ENCODE peak calls at places on chromosomes 12 and 14, in five cellular contexts. T is AG09309, H is hepatocyte, E is HFFc6, O is GM06990. R is an unnamed sample.
A peak's percentile ranks its signal among the peaks of the same experiment; 100 is the strongest.

GRCh38 chr12:121371404-121371803 is 19.2 kb upstream of the ANAPC5 start:
- DNase-seq in T (no peak), O (no peak), E (no peak), H (no peak), R (no peak)

GRCh38 chr14:32513571-32514009 is 184.5 kb downstream of the AKAP6 start:
- DNase-seq in E (peak; percentile 20), O (no peak), H (no peak), T (no peak), R (no peak)

GRCh38 chr12:71195338-71195896 is 37.6 kb upstream of the TSPAN8 start:
- DNase-seq in E (no peak), H (peak; percentile 14), O (no peak), T (no peak), R (no peak)

GRCh38 chr12:88896958-88897357 is 316.7 kb upstream of the KITLG start:
- DNase-seq in T (no peak), E (peak; percentile 46), H (no peak), O (no peak), R (no peak)

GRCh38 chr12:1171657-1172056 is 180.6 kb downstream of the ERC1 start:
- DNase-seq in H (no peak), O (no peak), T (no peak), E (no peak), R (no peak)

GRCh38 chr12:2231011-2231595 is 178.3 kb downstream of the CACNA1C start:
- DNase-seq in T (no peak), O (no peak), E (no peak), H (no peak), R (no peak)

GRCh38 chr14:104865069-104865630 is at the start of gene CEP170B:
- DNase-seq in E (no peak), T (no peak), H (peak; percentile 88), O (peak; percentile 22), R (peak; percentile 74)

GRCh38 chr12:98532687-98533304 is 17.4 kb downstream of the TMPO start:
- DNase-seq in O (no peak), E (peak; percentile 71), H (peak; percentile 49), T (no peak), R (no peak)

GRCh38 chr12:52200086-52200782 is 8.4 kb upstream of the KRT80 start:
- DNase-seq in O (no peak), H (no peak), E (no peak), T (no peak), R (no peak)

GRCh38 chr14:86038401-86038985 is 508.5 kb downstream of the FLRT2 start:
- DNase-seq in O (no peak), T (peak; percentile 0), H (peak; percentile 77), E (peak; percentile 23), R (no peak)

GRCh38 chr14:86035882-86036281 is 505.9 kb downstream of the FLRT2 start:
- DNase-seq in O (no peak), H (peak; percentile 30), T (no peak), E (peak; percentile 15), R (no peak)
- TF ChIP-seq CTCF in O (peak; percentile 46), H (peak; percentile 31), T (peak; percentile 30), E (peak; percentile 76), R (peak; percentile 63)

GRCh38 chr14:28681681-28682080 is 84.9 kb upstream of the FOXG1 start:
- DNase-seq in O (no peak), H (no peak), T (no peak), E (no peak), R (no peak)
- TF ChIP-seq CTCF in O (no peak), H (no peak), T (no peak), E (no peak), R (no peak)

GRCh38 chr14:75987201-75987970 is 1.8 kb downstream of the IFT43 start:
- DNase-seq in E (no peak), O (no peak), T (no peak), H (no peak), R (no peak)
- TF ChIP-seq CTCF in E (no peak), O (no peak), T (no peak), H (no peak), R (no peak)

GRCh38 chr12:4584281-4584680 is 22.3 kb downstream of the DYRK4 start:
- DNase-seq in H (no peak), O (no peak), T (no peak), E (no peak), R (no peak)

GRCh38 chr12:4584896-4585295 is 22.9 kb downstream of the DYRK4 start:
- DNase-seq in H (no peak), E (no peak), T (no peak), O (no peak), R (no peak)

GRCh38 chr12:4580165-4580773 is 18.3 kb downstream of the DYRK4 start:
- DNase-seq in O (no peak), H (no peak), T (no peak), E (no peak), R (no peak)

GRCh38 chr12:4579305-4580097 is 17.5 kb downstream of the DYRK4 start:
- DNase-seq in H (no peak), O (no peak), T (no peak), E (peak; percentile 9), R (no peak)
- TF ChIP-seq CTCF in H (peak; percentile 11), O (peak; percentile 35), T (no peak), E (peak; percentile 45), R (peak; percentile 33)

DNA sequence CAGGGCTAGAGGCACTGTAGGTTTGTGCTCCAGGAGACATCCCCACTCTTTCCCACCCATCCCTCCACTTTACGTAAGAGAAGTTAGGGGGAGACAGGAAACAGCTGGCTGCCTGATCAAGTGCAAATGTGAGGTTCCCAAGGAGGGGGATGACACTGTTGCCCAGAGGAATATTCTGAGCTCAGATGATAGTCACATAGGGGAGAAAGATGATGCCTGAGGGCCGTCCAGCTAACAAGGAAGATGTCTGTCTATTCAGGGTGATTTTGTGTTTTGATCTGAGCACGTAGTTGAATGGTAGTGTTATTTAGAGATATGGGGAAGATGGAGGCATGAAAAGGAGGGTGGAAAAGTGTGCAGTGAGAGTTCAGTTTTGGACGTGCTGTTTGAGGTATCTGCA is 13.9 kb upstream of the GPRC5D start:
- DNase-seq in O (no peak), E (no peak), H (no peak), T (no peak), R (no peak)
- TF ChIP-seq CTCF in O (no peak), E (no peak), H (no peak), T (no peak), R (no peak)

DNA sequence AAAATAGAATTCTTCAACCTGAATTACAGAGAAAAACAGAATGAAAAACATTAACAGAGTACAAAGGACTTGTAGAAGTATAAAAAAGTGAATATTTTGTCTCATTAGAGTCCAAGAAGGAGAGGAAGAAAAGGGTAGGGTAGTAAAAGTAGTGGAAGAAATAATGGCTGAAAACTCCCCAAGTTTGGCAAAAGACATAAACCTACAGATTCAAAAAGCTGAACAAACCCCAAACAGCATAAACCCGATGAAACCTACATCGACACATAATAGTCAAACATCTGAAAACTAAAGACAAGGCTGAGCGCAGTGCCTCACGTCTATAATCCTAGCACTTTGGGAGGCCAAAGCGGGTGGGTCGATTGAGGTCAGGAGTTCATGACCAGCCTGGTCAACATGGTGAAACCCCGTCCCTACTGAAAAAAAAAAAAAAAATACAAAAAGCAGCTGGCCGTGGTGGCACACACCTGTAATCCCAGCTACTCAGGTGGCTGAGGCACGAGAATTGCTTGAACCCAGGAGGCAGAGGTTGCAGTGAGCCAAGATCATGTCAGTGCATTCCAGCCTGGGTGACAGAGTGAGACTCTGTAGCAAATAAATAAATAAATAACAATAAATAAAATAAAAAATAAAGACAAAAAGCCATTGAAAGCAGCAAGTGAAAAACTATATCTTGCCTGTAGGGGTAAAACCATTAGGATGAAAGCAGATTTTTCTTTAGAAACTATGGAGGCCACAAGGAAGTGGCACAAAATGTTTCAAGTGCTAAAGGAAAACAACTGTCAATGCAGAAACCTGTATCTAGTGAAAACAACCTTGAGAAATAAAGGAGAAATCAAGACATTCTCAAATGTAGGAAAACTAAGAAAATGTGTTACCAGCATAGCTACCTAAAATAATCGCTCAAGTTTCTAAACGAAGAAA is 11.4 kb downstream of the TIMM9 start:
- DNase-seq in H (no peak), O (no peak), T (no peak), E (no peak), R (no peak)
- TF ChIP-seq CTCF in H (no peak), O (no peak), T (no peak), E (peak; percentile 38), R (peak; percentile 39)

DNA sequence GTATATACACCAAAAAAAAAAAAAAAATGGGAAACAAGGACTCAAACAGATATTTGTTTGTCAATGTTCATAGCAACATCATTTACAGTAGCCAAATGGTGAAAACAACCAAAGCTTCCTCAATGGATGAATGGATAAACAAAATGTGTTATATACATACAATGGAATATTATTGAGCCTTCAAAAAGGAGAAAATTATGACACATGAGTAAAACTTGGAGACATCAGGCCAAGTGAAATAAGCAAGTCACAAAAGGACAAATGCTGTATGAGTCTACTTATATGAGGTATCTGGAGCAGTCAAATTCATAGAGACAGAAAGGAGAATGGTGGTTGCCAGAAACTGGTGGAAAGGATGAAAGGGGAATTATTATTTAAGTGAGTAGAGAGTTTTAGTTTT is 7.8 kb downstream of the RNASE9 start:
- DNase-seq in T (no peak), O (no peak), H (no peak), E (no peak), R (no peak)
- TF ChIP-seq CTCF in T (no peak), O (no peak), H (no peak), E (no peak), R (no peak)